ENCODE peak calls at places on chromosome 19, in five cellular contexts. Q is smooth muscle cell of the brain vasculature, U is A549, F is H54, Z is PC-9. T is an unnamed sample.

GRCh38 chr19:49085868-49086232 is 599 bp downstream of the SNRNP70 start:
- DNase-seq in Z (no peak), Q (no peak), U (no peak), F (no peak), T (no peak)

GRCh38 chr19:57559008-57559403 is 657 bp downstream of the ZNF550 start:
- DNase-seq in U (peak), Q (no peak), F (peak), Z (peak), T (no peak)

GRCh38 chr19:33461256-33462111 is 60.1 kb downstream of the PEPD start:
- DNase-seq in F (no peak), Z (no peak), U (no peak), Q (no peak), T (no peak)

GRCh38 chr19:2306971-2307370 is 983 bp downstream of the LINGO3 start:
- DNase-seq in Q (no peak), U (no peak), F (no peak), Z (no peak), T (no peak)

GRCh38 chr19:35545001-35545854 is at the start of gene TMEM147:
- DNase-seq in F (peak), Z (peak), U (peak), Q (peak), T (peak)

GRCh38 chr19:16369664-16370576 is 45.3 kb downstream of the KLF2 start:
- DNase-seq in Q (no peak), U (no peak), Z (no peak), F (no peak), T (no peak)

GRCh38 chr19:13024958-13025653 is 29.8 kb downstream of the NFIX start:
- DNase-seq in U (no peak), Q (no peak), F (no peak), Z (no peak), T (no peak)

GRCh38 chr19:42131149-42132029 is 857 bp downstream of the POU2F2 start:
- DNase-seq in Z (no peak), Q (no peak), U (no peak), F (no peak), T (no peak)

GRCh38 chr19:41304706-41305483 is 5.1 kb upstream of the CCDC97 start:
- DNase-seq in F (no peak), Z (no peak), Q (no peak), U (no peak), T (no peak)

GRCh38 chr19:32828139-32828538 is 41.4 kb downstream of the SLC7A9 start:
- DNase-seq in U (no peak), Q (no peak), Z (no peak), F (no peak), T (no peak)

GRCh38 chr19:18468517-18468916 is 30.6 kb upstream of the ISYNA1 start:
- DNase-seq in Z (no peak), F (peak), Q (no peak), U (peak), T (no peak)

GRCh38 chr19:45863840-45864628 is at the start of gene FOXA3:
- DNase-seq in Q (no peak), F (peak), U (peak), Z (peak), T (no peak)

GRCh38 chr19:34715357-34715756 is 18.7 kb upstream of the ZNF181 start:
- DNase-seq in F (no peak), Z (no peak), Q (no peak), U (no peak), T (no peak)

GRCh38 chr19:38392707-38393308 is 4.3 kb downstream of the SPRED3 start:
- DNase-seq in Z (no peak), U (peak), Q (no peak), F (peak), T (no peak)

T was measured in AG04450.